ENCODE peak calls at places on chromosomes 11 and 22, in four cellular contexts. One of them, this sample, is unnamed.

GRCh38 chr11:108364159-108364558 is 103.2 kb downstream of the C11orf65 start:
- DNase-seq in DND-41: no peak
- DNase-seq in mesendoderm: no peak
- DNase-seq in GM23248: peak; percentile 34
- DNase-seq in this sample: no peak

GRCh38 chr11:16154715-16155396 is 201.5 kb downstream of the SOX6 start:
- DNase-seq in DND-41: no peak
- DNase-seq in mesendoderm: peak; percentile 63
- DNase-seq in GM23248: no peak
- DNase-seq in this sample: no peak

GRCh38 chr11:120061761-120062560 is 76.0 kb downstream of the TRIM29 start:
- DNase-seq in DND-41: no peak
- DNase-seq in mesendoderm: peak; percentile 73
- DNase-seq in GM23248: peak; percentile 59
- DNase-seq in this sample: no peak

GRCh38 chr11:113022267-113022666 is 61.0 kb downstream of the NCAM1 start:
- DNase-seq in DND-41: no peak
- DNase-seq in mesendoderm: no peak
- DNase-seq in GM23248: peak; percentile 35
- DNase-seq in this sample: no peak

GRCh38 chr11:114399903-114400221 is 449 bp downstream of the C11orf71 start:
- DNase-seq in DND-41: no peak
- DNase-seq in mesendoderm: peak; percentile 92
- DNase-seq in GM23248: peak; percentile 79
- DNase-seq in this sample: no peak

GRCh38 chr11:133072366-133072765 is 459.9 kb downstream of the OPCML start:
- DNase-seq in DND-41: no peak
- DNase-seq in mesendoderm: no peak
- DNase-seq in GM23248: no peak
- DNase-seq in this sample: no peak

GRCh38 chr22:32849501-32849900 is 48.0 kb downstream of the TIMP3 start:
- DNase-seq in DND-41: no peak
- DNase-seq in mesendoderm: no peak
- DNase-seq in GM23248: no peak
- DNase-seq in this sample: no peak

GRCh38 chr22:25350551-25350971 is 131.1 kb downstream of the CRYBB2 start:
- DNase-seq in DND-41: no peak
- DNase-seq in mesendoderm: no peak
- DNase-seq in GM23248: no peak
- DNase-seq in this sample: no peak

GRCh38 chr22:27965547-27965946 is 46.5 kb upstream of the PITPNB start:
- DNase-seq in DND-41: no peak
- DNase-seq in mesendoderm: no peak
- DNase-seq in GM23248: no peak
- DNase-seq in this sample: no peak

GRCh38 chr11:65921033-65921555 is 1.9 kb downstream of the DRAP1 start:
- DNase-seq in DND-41: no peak
- DNase-seq in mesendoderm: no peak
- DNase-seq in GM23248: peak; percentile 49
- DNase-seq in this sample: no peak

GRCh38 chr11:107006076-107006833 is 12.0 kb downstream of the GUCY1A2 start:
- DNase-seq in DND-41: no peak
- DNase-seq in mesendoderm: no peak
- DNase-seq in GM23248: no peak
- DNase-seq in this sample: no peak

GRCh38 chr22:22565991-22566390 is 6.9 kb upstream of the PRAME start:
- DNase-seq in DND-41: no peak
- DNase-seq in mesendoderm: no peak
- DNase-seq in GM23248: peak; percentile 27
- DNase-seq in this sample: no peak

GRCh38 chr11:36292311-36292722 is 3.1 kb upstream of the COMMD9 start:
- DNase-seq in DND-41: peak; percentile 13
- DNase-seq in mesendoderm: peak; percentile 55
- DNase-seq in GM23248: peak; percentile 67
- DNase-seq in this sample: no peak

GRCh38 chr11:88100161-88100560 is 75.1 kb downstream of the RAB38 start:
- DNase-seq in DND-41: no peak
- DNase-seq in mesendoderm: no peak
- DNase-seq in GM23248: peak; percentile 12
- DNase-seq in this sample: no peak

GRCh38 chr22:21443735-21444421 is 23.3 kb upstream of the TMEM191C start:
- DNase-seq in DND-41: peak; percentile 1
- DNase-seq in mesendoderm: no peak
- DNase-seq in GM23248: no peak
- DNase-seq in this sample: no peak

GRCh38 chr11:119403021-119403420 is 20.0 kb downstream of the THY1 start:
- DNase-seq in DND-41: no peak
- DNase-seq in mesendoderm: no peak
- DNase-seq in GM23248: peak; percentile 62
- DNase-seq in this sample: no peak

GRCh38 chr11:1157645-1158591 is at the start of gene MUC5AC:
- DNase-seq in DND-41: no peak
- DNase-seq in mesendoderm: no peak
- DNase-seq in GM23248: no peak
- DNase-seq in this sample: peak; percentile 15

GRCh38 chr11:96205460-96205809 is 137.6 kb downstream of the MAML2 start:
- DNase-seq in DND-41: no peak
- DNase-seq in mesendoderm: no peak
- DNase-seq in GM23248: peak; percentile 51
- DNase-seq in this sample: no peak

GRCh38 chr11:76602431-76602861 is 68.1 kb downstream of the LRRC32 start:
- DNase-seq in DND-41: no peak
- DNase-seq in mesendoderm: no peak
- DNase-seq in GM23248: peak; percentile 59
- DNase-seq in this sample: peak; percentile 87

GRCh38 chr11:28932940-28933339 is 824.8 kb downstream of the METTL15 start:
- DNase-seq in DND-41: no peak
- DNase-seq in mesendoderm: peak; percentile 60
- DNase-seq in GM23248: no peak
- DNase-seq in this sample: no peak

GRCh38 chr11:103528596-103528995 is 419.4 kb downstream of the DYNC2H1 start:
- DNase-seq in DND-41: no peak
- DNase-seq in mesendoderm: no peak
- DNase-seq in GM23248: peak; percentile 20
- DNase-seq in this sample: no peak

GRCh38 chr11:103528046-103528445 is 418.8 kb downstream of the DYNC2H1 start:
- DNase-seq in DND-41: no peak
- DNase-seq in mesendoderm: no peak
- DNase-seq in GM23248: no peak
- DNase-seq in this sample: no peak

GRCh38 chr11:103529217-103529684 is 420.0 kb downstream of the DYNC2H1 start:
- DNase-seq in DND-41: no peak
- DNase-seq in mesendoderm: peak; percentile 82
- DNase-seq in GM23248: peak; percentile 94
- DNase-seq in this sample: no peak

GRCh38 chr11:103532133-103532788 is 423.0 kb downstream of the DYNC2H1 start:
- DNase-seq in DND-41: no peak
- DNase-seq in mesendoderm: peak; percentile 56
- DNase-seq in GM23248: peak; percentile 84
- DNase-seq in this sample: no peak

DNA sequence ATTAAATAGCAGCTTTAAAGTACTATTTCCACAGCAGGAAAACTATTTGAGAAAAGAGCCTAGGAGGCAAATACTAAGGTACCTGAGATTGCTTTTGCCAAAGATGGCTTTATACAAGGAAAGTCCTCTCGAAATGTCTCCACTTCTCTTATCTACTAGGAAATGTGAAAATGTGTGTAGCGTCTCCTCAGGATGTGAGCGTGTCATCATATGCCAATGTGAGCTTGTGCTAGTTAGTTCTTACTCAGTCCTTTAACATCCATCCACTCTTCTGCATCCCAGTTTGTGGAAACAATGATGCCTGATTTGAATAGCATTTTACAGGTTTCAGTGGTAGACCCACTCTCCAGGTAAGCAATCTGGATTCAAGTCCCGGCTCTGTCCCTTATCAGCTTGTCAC is 421.0 kb downstream of the DYNC2H1 start:
- DNase-seq in DND-41: no peak
- DNase-seq in mesendoderm: peak; percentile 21
- DNase-seq in GM23248: peak; percentile 70
- DNase-seq in this sample: no peak
- H3K9ac ChIP-seq in DND-41: no peak overlapping the region
- H3K9ac ChIP-seq in mesendoderm: no peak overlapping the region
- H3K9ac ChIP-seq in GM23248: peak overlapping the region; percentile 38
- H3K9ac ChIP-seq in this sample: no peak overlapping the region

GRCh38 chr11:69949327-69949726 is 128.8 kb upstream of the ANO1 start:
- DNase-seq in DND-41: no peak
- DNase-seq in mesendoderm: peak; percentile 93
- DNase-seq in GM23248: peak; percentile 92
- DNase-seq in this sample: no peak
- H3K4me3 ChIP-seq in DND-41: no peak overlapping the region
- H3K4me3 ChIP-seq in mesendoderm: no peak overlapping the region
- H3K4me3 ChIP-seq in GM23248: no peak overlapping the region
- H3K4me3 ChIP-seq in this sample: no peak overlapping the region

DNA sequence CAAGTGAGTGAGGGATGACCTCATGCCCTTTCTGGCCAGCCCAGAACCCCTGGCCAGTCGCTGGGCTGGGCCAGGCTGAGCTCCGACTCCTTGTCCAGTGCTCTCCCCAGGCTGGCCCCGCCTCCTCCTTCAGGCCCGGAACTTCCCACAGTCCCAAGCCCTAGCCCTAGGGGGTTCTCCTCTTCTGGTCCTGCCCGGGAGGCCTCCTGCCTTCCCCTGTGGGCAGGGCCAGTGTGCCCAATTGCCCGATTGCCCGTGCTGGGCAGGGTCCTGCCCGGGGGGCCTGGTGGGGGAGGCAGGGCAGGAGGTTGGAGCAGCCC is 4.2 kb downstream of the TCIRG1 start:
- DNase-seq in DND-41: no peak
- DNase-seq in mesendoderm: no peak
- DNase-seq in GM23248: no peak
- DNase-seq in this sample: no peak
- H3K9ac ChIP-seq in DND-41: no peak overlapping the region
- H3K9ac ChIP-seq in mesendoderm: no peak overlapping the region
- H3K9ac ChIP-seq in GM23248: no peak overlapping the region
- H3K9ac ChIP-seq in this sample: peak overlapping the region; percentile 24

DNA sequence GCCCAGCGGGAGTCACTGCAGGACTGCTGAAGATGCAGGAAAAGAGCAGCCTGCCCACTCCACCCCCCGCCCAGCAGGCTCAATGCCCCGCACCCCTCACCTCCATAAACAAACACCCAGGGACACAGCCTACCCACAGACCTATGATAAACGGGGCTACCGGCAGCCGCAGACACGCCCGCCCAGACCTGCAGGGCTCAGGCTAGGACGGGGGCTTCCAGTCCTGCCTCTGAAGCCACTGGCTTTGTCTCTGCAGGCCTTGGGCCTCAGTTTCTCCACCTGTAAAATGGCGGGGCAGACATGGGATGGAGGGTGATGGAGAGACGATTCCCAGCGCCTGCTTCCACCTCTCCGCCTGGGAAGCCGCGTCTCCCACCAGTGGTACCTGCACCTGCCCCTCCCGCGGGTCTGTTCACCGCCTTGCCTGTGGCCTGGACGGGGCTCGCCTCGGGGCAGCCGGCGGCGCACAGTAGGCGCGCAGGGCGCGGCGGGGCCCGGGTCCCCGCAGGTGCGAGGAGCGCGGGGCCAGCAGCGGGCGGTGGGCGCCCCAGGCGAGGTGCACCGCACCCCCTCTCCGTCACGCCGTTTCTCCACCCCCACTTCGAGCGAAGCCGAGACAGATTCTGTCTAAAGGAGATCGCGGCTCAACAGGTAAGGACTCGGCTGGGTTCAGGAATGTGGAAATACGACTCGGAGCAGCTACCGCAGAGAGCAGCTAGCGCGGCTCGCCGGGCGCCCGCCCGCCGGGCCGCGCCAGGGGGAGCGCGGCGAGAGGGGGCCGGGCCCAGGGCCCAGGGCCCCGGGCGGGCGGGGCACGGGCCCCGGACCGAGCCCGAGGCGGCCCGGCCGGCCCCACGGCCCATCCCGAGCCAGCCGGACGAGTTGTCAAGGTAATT is 1.4 kb downstream of the WNT7B start:
- DNase-seq in DND-41: no peak
- DNase-seq in mesendoderm: peak; percentile 40
- DNase-seq in GM23248: no peak
- DNase-seq in this sample: no peak
- H3K4me3 ChIP-seq in DND-41: no peak overlapping the region
- H3K4me3 ChIP-seq in mesendoderm: no peak overlapping the region
- H3K4me3 ChIP-seq in GM23248: no peak overlapping the region
- H3K4me3 ChIP-seq in this sample: no peak overlapping the region

GRCh38 chr11:21634491-21634890 is 558.4 kb upstream of the ANO5 start:
- DNase-seq in DND-41: no peak
- DNase-seq in mesendoderm: no peak
- DNase-seq in GM23248: no peak
- DNase-seq in this sample: no peak

GRCh38 chr11:21622995-21623394 is 569.9 kb upstream of the ANO5 start:
- DNase-seq in DND-41: no peak
- DNase-seq in mesendoderm: no peak
- DNase-seq in GM23248: no peak
- DNase-seq in this sample: no peak

GRCh38 chr11:21630934-21631478 is 561.9 kb upstream of the ANO5 start:
- DNase-seq in DND-41: no peak
- DNase-seq in mesendoderm: no peak
- DNase-seq in GM23248: no peak
- DNase-seq in this sample: no peak

GRCh38 chr11:21625982-21626381 is 566.9 kb upstream of the ANO5 start:
- DNase-seq in DND-41: peak; percentile 90
- DNase-seq in mesendoderm: no peak
- DNase-seq in GM23248: peak; percentile 2
- DNase-seq in this sample: no peak

DNA sequence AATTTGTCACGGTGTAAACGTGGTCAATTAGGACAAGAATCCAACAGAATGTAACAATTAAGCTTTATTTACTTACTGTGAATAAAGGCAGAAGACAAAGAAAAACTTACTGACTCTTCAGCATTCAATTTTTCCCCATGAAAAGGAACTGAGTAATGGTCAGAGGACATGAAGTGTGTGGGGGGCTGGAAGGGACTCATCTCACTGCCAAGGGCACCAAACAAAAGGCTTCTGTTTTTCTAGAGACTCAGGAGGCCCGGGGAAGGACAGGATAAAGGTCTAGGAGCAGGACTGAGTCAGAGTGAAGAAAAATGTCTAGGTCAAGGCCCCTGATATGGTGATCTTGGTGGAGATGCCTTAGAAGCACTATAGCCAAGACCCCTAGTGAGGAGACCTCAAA is 564.2 kb upstream of the ANO5 start:
- DNase-seq in DND-41: no peak
- DNase-seq in mesendoderm: no peak
- DNase-seq in GM23248: no peak
- DNase-seq in this sample: no peak
- H3K9ac ChIP-seq in DND-41: no peak overlapping the region
- H3K9ac ChIP-seq in mesendoderm: no peak overlapping the region
- H3K9ac ChIP-seq in GM23248: no peak overlapping the region
- H3K9ac ChIP-seq in this sample: no peak overlapping the region

GRCh38 chr22:50674606-50675552 is 2.3 kb downstream of the SHANK3 start:
- DNase-seq in DND-41: no peak
- DNase-seq in mesendoderm: peak; percentile 89
- DNase-seq in GM23248: peak; percentile 44
- DNase-seq in this sample: peak; percentile 84
- H3K4me3 ChIP-seq in DND-41: no peak overlapping the region
- H3K4me3 ChIP-seq in mesendoderm: no peak overlapping the region
- H3K4me3 ChIP-seq in GM23248: peak overlapping the region; percentile 43
- H3K4me3 ChIP-seq in this sample: peak overlapping the region; percentile 27

This sample was measured in colonic mucosa.